ENCODE peak calls at places on chromosomes 2 and 18, in six cellular contexts. One of them, this sample, is unnamed.

GRCh38 chr2:191318037-191318728 is 73.0 kb downstream of the MYO1B start:
- DNase-seq in HTR-8/SVneo: no peak
- DNase-seq in Kasumi-1: no peak
- DNase-seq in gastrocnemius medialis: no peak
- DNase-seq in stromal cell of bone marrow: peak
- DNase-seq in bronchial epithelial cell: no peak
- DNase-seq in this sample: no peak

GRCh38 chr2:111624401-111625156 is 259.4 kb downstream of the ANAPC1 start:
- DNase-seq in Kasumi-1: peak
- DNase-seq in stromal cell of bone marrow: peak
- DNase-seq in gastrocnemius medialis: no peak
- DNase-seq in HTR-8/SVneo: peak
- DNase-seq in bronchial epithelial cell: peak
- DNase-seq in this sample: no peak

GRCh38 chr18:79948719-79949411 is 2.6 kb downstream of the SLC66A2 start:
- DNase-seq in stromal cell of bone marrow: no peak
- DNase-seq in HTR-8/SVneo: no peak
- DNase-seq in Kasumi-1: no peak
- DNase-seq in gastrocnemius medialis: no peak
- DNase-seq in bronchial epithelial cell: no peak
- DNase-seq in this sample: no peak

GRCh38 chr2:165055081-165055879 is 100.0 kb upstream of the SLC38A11 start:
- DNase-seq in stromal cell of bone marrow: no peak
- DNase-seq in bronchial epithelial cell: no peak
- DNase-seq in Kasumi-1: no peak
- DNase-seq in HTR-8/SVneo: no peak
- DNase-seq in gastrocnemius medialis: no peak
- DNase-seq in this sample: no peak

GRCh38 chr2:72933646-72934151 is 16.4 kb downstream of the EMX1 start:
- DNase-seq in stromal cell of bone marrow: no peak
- DNase-seq in HTR-8/SVneo: no peak
- DNase-seq in Kasumi-1: no peak
- DNase-seq in bronchial epithelial cell: no peak
- DNase-seq in gastrocnemius medialis: no peak
- DNase-seq in this sample: no peak

GRCh38 chr2:9641641-9642040 is 10.8 kb upstream of the YWHAQ start:
- DNase-seq in gastrocnemius medialis: no peak
- DNase-seq in bronchial epithelial cell: no peak
- DNase-seq in Kasumi-1: no peak
- DNase-seq in HTR-8/SVneo: no peak
- DNase-seq in stromal cell of bone marrow: no peak
- DNase-seq in this sample: no peak

GRCh38 chr2:154697422-154698237 is 865 bp upstream of the KCNJ3 start:
- DNase-seq in HTR-8/SVneo: no peak
- DNase-seq in Kasumi-1: peak
- DNase-seq in stromal cell of bone marrow: no peak
- DNase-seq in bronchial epithelial cell: no peak
- DNase-seq in gastrocnemius medialis: no peak
- DNase-seq in this sample: no peak

GRCh38 chr2:190344275-190344827 is 962 bp downstream of the INPP1 start:
- DNase-seq in bronchial epithelial cell: no peak
- DNase-seq in stromal cell of bone marrow: no peak
- DNase-seq in HTR-8/SVneo: peak
- DNase-seq in Kasumi-1: peak
- DNase-seq in gastrocnemius medialis: peak
- DNase-seq in this sample: peak

GRCh38 chr2:119431976-119432881 is 575 bp downstream of the TMEM37 start:
- DNase-seq in HTR-8/SVneo: no peak
- DNase-seq in Kasumi-1: no peak
- DNase-seq in stromal cell of bone marrow: no peak
- DNase-seq in gastrocnemius medialis: no peak
- DNase-seq in bronchial epithelial cell: no peak
- DNase-seq in this sample: no peak

This sample was measured in PC-3.